ENCODE peak calls at places on chromosomes 5 and 9, in ten cellular contexts. V is suprapubic skin; N is stimulated activated CD4-positive, alpha-beta T cell treated with anti-CD3 and anti-CD28 coated beads, Interleukin-2, amount 100 ng/mL, for 4 hours; E is tibial nerve; F is ELR; W is M059J; B is activated T-helper 1 cell treated with Interleukin-2 at 50 U/mL for 16 hours; X is lung microvascular endothelial cell; T is EL; P is EH. L is an unnamed sample.

GRCh38 chr5:136212252-136212721 is 19.3 kb upstream of the SMIM32 start:
- DNase-seq in W (peak), T (peak), P (peak), B (peak), N (no peak), F (peak), X (peak), V (peak), E (no peak), L (no peak)

GRCh38 chr5:157530226-157530972 is 45.2 kb downstream of the ADAM19 start:
- DNase-seq in P (no peak), B (no peak), X (no peak), V (no peak), F (no peak), E (no peak), W (no peak), N (no peak), T (no peak), L (no peak)

GRCh38 chr5:106418196-106418595 is 1252.5 kb downstream of the EFNA5 start:
- DNase-seq in T (no peak), P (no peak), W (peak), E (no peak), X (no peak), N (no peak), F (peak), V (no peak), B (no peak), L (no peak)

GRCh38 chr5:130333089-130333488 is 428.8 kb downstream of the CHSY3 start:
- DNase-seq in E (no peak), W (peak), P (peak), V (no peak), N (no peak), B (no peak), T (peak), F (peak), X (no peak), L (no peak)

GRCh38 chr9:123157216-123157615 is 111.2 kb downstream of the STRBP start:
- DNase-seq in V (no peak), E (no peak), W (no peak), N (no peak), F (no peak), B (no peak), P (peak), X (peak), T (no peak), L (no peak)

GRCh38 chr9:137064027-137064879 is 6.1 kb downstream of the SAPCD2 start:
- DNase-seq in V (no peak), W (peak), T (peak), F (peak), E (no peak), B (peak), P (peak), N (peak), X (peak), L (peak)

GRCh38 chr5:174459832-174460448 is 264.4 kb upstream of the MSX2 start:
- DNase-seq in V (no peak), N (no peak), P (peak), T (peak), W (peak), X (no peak), E (no peak), B (no peak), F (peak), L (no peak)

GRCh38 chr5:172642511-172642910 is 1.4 kb downstream of the NEURL1B start:
- DNase-seq in N (no peak), X (no peak), B (no peak), P (peak), E (no peak), V (no peak), F (peak), T (peak), W (no peak), L (no peak)

GRCh38 chr9:34084562-34084961 is 35.9 kb upstream of the UBAP2 start:
- DNase-seq in N (no peak), F (no peak), X (peak), T (no peak), P (peak), E (peak), W (no peak), V (no peak), B (no peak), L (peak)

GRCh38 chr9:137672907-137673791 is 54.3 kb downstream of the EHMT1 start:
- DNase-seq in P (peak), X (peak), W (peak), B (no peak), N (peak), F (peak), V (no peak), T (peak), E (peak), L (no peak)

GRCh38 chr9:22331533-22331932 is 115.1 kb upstream of the DMRTA1 start:
- DNase-seq in P (no peak), F (no peak), W (no peak), X (no peak), B (no peak), N (no peak), V (no peak), T (no peak), E (no peak), L (no peak)

GRCh38 chr5:34751807-34752736 is 86.9 kb upstream of the TTC23L start:
- DNase-seq in F (no peak), W (no peak), P (no peak), E (no peak), T (no peak), B (no peak), N (no peak), X (no peak), V (no peak), L (no peak)

GRCh38 chr5:130102995-130103394 is 198.7 kb downstream of the CHSY3 start:
- DNase-seq in F (no peak), T (no peak), E (no peak), P (peak), V (no peak), B (no peak), N (no peak), X (no peak), W (no peak), L (no peak)

GRCh38 chr9:4080889-4081548 is 218.8 kb downstream of the GLIS3 start:
- DNase-seq in F (no peak), T (no peak), X (no peak), W (peak), N (no peak), E (no peak), P (no peak), V (no peak), B (no peak), L (peak)

GRCh38 chr9:89661391-89661949 is 56.7 kb downstream of the GADD45G start:
- DNase-seq in X (peak), V (no peak), N (no peak), B (no peak), P (peak), F (no peak), W (no peak), T (no peak), E (no peak), L (no peak)

GRCh38 chr5:178785999-178786398 is 55.5 kb upstream of the ZNF354A start:
- DNase-seq in T (peak), F (peak), B (no peak), P (peak), W (peak), N (no peak), V (no peak), X (no peak), E (no peak), L (no peak)

GRCh38 chr9:17063535-17064135 is 71.2 kb upstream of the CNTLN start:
- DNase-seq in X (peak), T (peak), N (no peak), F (peak), E (no peak), B (no peak), P (peak), W (peak), V (no peak), L (no peak)

GRCh38 chr5:135139397-135140134 is 105.5 kb upstream of the PITX1 start:
- DNase-seq in V (no peak), F (peak), E (no peak), X (no peak), P (peak), B (no peak), T (peak), N (no peak), W (peak), L (no peak)

GRCh38 chr5:92403308-92403707 is 1020.2 kb upstream of the ARRDC3 start:
- DNase-seq in T (no peak), E (no peak), V (no peak), W (no peak), N (no peak), P (no peak), X (no peak), B (no peak), F (no peak), L (no peak)

GRCh38 chr5:3023678-3024077 is 272.2 kb upstream of the IRX2 start:
- DNase-seq in P (no peak), V (no peak), W (no peak), F (no peak), T (no peak), E (no peak), X (no peak), N (no peak), B (no peak), L (no peak)

L was measured in anterior cingulate cortex.